ENCODE peak calls at places on chromosome 22, in six cellular contexts. I, C, Q, H, V and J are unnamed samples.
A peak's percentile ranks its signal among the peaks of the same experiment; 100 is the strongest.

GRCh38 chr22:46545041-46545796 is 7.8 kb upstream of the CELSR1 start:
- DNase-seq in C (peak; percentile 18), I (no peak), H (peak; percentile 17), V (no peak), Q (no peak), J (no peak)

GRCh38 chr22:39994566-39995345 is at the start of gene FAM83F:
- DNase-seq in C (no peak), H (no peak), V (peak; percentile 68), Q (no peak), I (no peak), J (no peak)

GRCh38 chr22:37502342-37503182 is 16.4 kb upstream of the MFNG start:
- DNase-seq in H (no peak), Q (peak; percentile 56), I (peak; percentile 83), V (no peak), C (no peak), J (no peak)

GRCh38 chr22:39439170-39439569 is 17.6 kb upstream of the MGAT3 start:
- DNase-seq in V (no peak), H (peak; percentile 67), I (no peak), Q (peak; percentile 68), C (peak; percentile 76), J (peak; percentile 14)

GRCh38 chr22:25030636-25031035 is 78.1 kb downstream of the KIAA1671 start:
- DNase-seq in V (no peak), C (no peak), H (no peak), Q (no peak), I (no peak), J (no peak)

GRCh38 chr22:39184586-39185577 is 32.4 kb upstream of the CBX7 start:
- DNase-seq in C (no peak), H (no peak), V (no peak), I (no peak), Q (no peak), J (no peak)

GRCh38 chr22:38071421-38072321 is 12.3 kb downstream of the SLC16A8 start:
- DNase-seq in V (no peak), Q (no peak), C (no peak), I (no peak), H (no peak), J (no peak)

GRCh38 chr22:17161991-17162390 is 2.9 kb upstream of the HDHD5 start:
- DNase-seq in V (no peak), Q (no peak), C (no peak), H (no peak), I (no peak), J (no peak)

GRCh38 chr22:48690583-48691317 is 1136.9 kb downstream of the BRD1 start:
- DNase-seq in I (no peak), V (no peak), C (no peak), H (no peak), Q (no peak), J (no peak)

GRCh38 chr22:45889093-45889538 is 87.8 kb downstream of the WNT7B start:
- DNase-seq in H (no peak), V (no peak), C (no peak), Q (no peak), I (no peak), J (no peak)

GRCh38 chr22:19974233-19974861 is 32.7 kb upstream of the TXNRD2 start:
- DNase-seq in Q (peak; percentile 22), I (peak; percentile 48), H (peak; percentile 43), V (peak; percentile 93), C (peak; percentile 51), J (no peak)

GRCh38 chr22:31881867-31882266 is 62.5 kb upstream of the YWHAH start:
- DNase-seq in C (no peak), Q (no peak), I (no peak), V (no peak), H (no peak), J (no peak)

GRCh38 chr22:29302402-29302680 is 4.1 kb upstream of the GAS2L1 start:
- DNase-seq in C (no peak), V (no peak), I (no peak), Q (no peak), H (no peak), J (no peak)

GRCh38 chr22:39589880-39590279 is 19.3 kb downstream of the CACNA1I start:
- DNase-seq in Q (no peak), C (no peak), V (no peak), H (no peak), I (no peak), J (no peak)

GRCh38 chr22:50547231-50547851 is 1.6 kb downstream of the KLHDC7B start:
- DNase-seq in C (no peak), I (no peak), V (no peak), Q (no peak), H (no peak), J (no peak)

GRCh38 chr22:31530816-31531180 is 34.5 kb downstream of the SFI1 start:
- DNase-seq in Q (no peak), V (no peak), I (no peak), H (no peak), C (no peak), J (no peak)

GRCh38 chr22:37627545-37627944 is 11.9 kb upstream of the SH3BP1 start:
- DNase-seq in V (no peak), H (no peak), C (no peak), I (no peak), Q (peak; percentile 81), J (no peak)

GRCh38 chr22:33274214-33274828 is 216.1 kb upstream of the SYN3 start:
- DNase-seq in V (peak; percentile 73), Q (peak; percentile 22), H (peak; percentile 35), I (no peak), C (no peak), J (no peak)
- TF ChIP-seq CTCF in V (peak; percentile 74), Q (peak; percentile 25), H (peak; percentile 63), I (no peak), C (no peak), J (peak; percentile 72)

GRCh38 chr22:21102659-21103267 is 57.0 kb downstream of the LRRC74B start:
- DNase-seq in C (peak; percentile 37), Q (peak; percentile 68), V (peak; percentile 95), H (peak; percentile 55), I (peak; percentile 76), J (no peak)

GRCh38 chr22:21103633-21104032 is 57.9 kb downstream of the LRRC74B start:
- DNase-seq in V (no peak), H (no peak), C (no peak), Q (no peak), I (no peak), J (no peak)

GRCh38 chr22:21106000-21106399 is 60.3 kb downstream of the LRRC74B start:
- DNase-seq in V (no peak), Q (no peak), H (no peak), C (no peak), I (no peak), J (no peak)

GRCh38 chr22:21105294-21105693 is 59.5 kb downstream of the LRRC74B start:
- DNase-seq in I (no peak), Q (no peak), V (no peak), C (no peak), H (no peak), J (no peak)

GRCh38 chr22:21104126-21104691 is 58.5 kb downstream of the LRRC74B start:
- DNase-seq in V (no peak), C (no peak), I (no peak), H (no peak), Q (no peak), J (no peak)
- TF ChIP-seq CTCF in V (no peak), C (no peak), I (no peak), H (no peak), Q (no peak), J (no peak)

GRCh38 chr22:35631597-35631996 is 14.5 kb upstream of the MB start:
- DNase-seq in C (no peak), I (no peak), V (peak; percentile 81), H (peak; percentile 46), Q (peak; percentile 58), J (no peak)
- TF ChIP-seq CTCF in C (peak; percentile 40), I (no peak), V (peak; percentile 79), H (peak; percentile 53), Q (peak; percentile 90), J (peak; percentile 77)

DNA sequence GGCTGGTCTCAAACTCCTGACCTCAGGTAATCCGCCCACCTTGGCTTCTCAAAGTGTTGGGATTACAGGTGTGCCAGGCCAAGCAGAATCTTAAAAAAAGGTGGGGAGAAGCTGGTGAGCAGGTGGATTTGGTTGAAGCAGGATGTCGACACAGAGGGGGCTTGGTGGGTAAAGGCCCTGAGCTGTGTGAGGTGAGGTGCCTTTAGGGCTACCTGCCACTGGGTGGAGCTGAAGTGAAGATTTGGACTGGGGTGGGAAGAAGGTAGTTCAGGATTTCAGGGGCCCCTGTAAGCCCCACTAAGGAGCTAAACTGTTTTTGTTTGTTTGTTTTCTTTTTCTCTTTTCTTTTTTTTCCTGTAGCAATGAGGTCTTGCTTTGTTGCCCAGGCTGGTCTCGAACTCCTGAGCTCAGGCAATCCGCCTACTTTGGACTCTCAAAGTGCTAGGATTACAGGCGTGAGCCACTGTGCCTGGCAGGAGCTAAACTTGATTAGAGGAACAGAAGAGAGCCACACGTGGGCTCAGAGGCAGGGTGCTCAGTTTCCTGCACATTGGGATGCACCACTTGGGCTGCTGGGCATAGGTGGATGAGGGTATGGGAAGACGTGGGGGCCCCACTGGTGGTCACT is 6.0 kb downstream of the P2RX6 start:
- DNase-seq in H (no peak), Q (peak; percentile 16), C (no peak), I (no peak), V (peak; percentile 68), J (no peak)
- TF ChIP-seq CTCF in H (peak; percentile 50), Q (peak; percentile 31), C (peak; percentile 42), I (no peak), V (peak; percentile 52), J (peak; percentile 54)

DNA sequence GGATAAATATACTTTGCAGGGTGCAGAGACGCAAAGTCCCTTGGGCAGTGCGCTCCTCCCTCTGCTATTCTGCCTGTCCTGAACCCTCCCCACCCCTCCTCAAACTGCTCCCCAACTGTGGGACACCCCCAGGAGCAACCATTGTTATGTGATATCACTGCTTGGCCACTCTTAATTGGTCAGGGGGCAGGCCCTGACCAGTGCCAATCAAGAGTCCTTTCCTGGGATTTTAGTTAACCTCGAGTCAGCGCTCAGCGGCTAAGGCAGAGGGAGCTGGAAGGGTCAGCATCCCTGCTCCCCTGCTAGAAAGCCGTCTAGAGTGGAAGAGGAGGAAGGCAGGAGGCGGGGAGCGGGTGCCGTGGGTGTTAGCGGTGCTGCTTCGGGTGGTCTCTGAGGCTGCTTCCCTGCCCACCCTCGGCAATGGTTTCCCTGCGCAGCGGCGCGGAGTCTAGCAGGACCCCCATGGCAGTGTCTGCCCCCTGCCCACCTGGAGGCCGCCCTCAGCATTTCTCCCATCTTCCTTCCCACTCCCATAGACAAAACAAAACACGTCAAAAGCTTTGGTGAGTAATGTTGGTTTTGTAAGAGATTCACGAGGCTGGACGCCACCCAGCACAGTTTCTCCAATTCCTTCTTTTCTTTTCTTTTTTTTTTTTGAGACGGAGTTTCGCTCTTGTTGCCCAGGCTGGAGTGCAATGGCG is 38.4 kb upstream of the A4GALT start:
- DNase-seq in Q (no peak), V (no peak), C (peak; percentile 86), I (no peak), H (peak; percentile 92), J (no peak)
- TF ChIP-seq CTCF in Q (no peak), V (no peak), C (no peak), I (no peak), H (peak; percentile 7), J (no peak)